ENCODE peak calls at places on chromosomes 3 and 15, in four cellular contexts. W, B, P and C are unnamed samples.

GRCh38 chr15:51348688-51349087 is 7.2 kb downstream of the GLDN start:
- DNase-seq in W (no peak), B (no peak), P (no peak), C (no peak)

GRCh38 chr3:77682162-77682561 is 642.3 kb downstream of the ROBO2 start:
- DNase-seq in W (no peak), B (no peak), P (no peak), C (no peak)

GRCh38 chr15:65583701-65584100 is 27.2 kb downstream of the INTS14 start:
- DNase-seq in W (no peak), B (no peak), P (no peak), C (no peak)

GRCh38 chr3:13548696-13549512 is at the start of gene FBLN2:
- DNase-seq in W (no peak), B (no peak), P (no peak), C (no peak)

GRCh38 chr3:43760951-43761350 is 70.2 kb downstream of the ABHD5 start:
- DNase-seq in W (no peak), B (no peak), P (no peak), C (no peak)

GRCh38 chr15:69760890-69761568 is 308.4 kb downstream of the RPLP1 start:
- DNase-seq in W (peak), B (peak), P (peak), C (peak)

GRCh38 chr3:72630614-72631344 is 217.5 kb downstream of the SHQ1 start:
- DNase-seq in W (no peak), B (no peak), P (no peak), C (no peak)

GRCh38 chr15:31267161-31268107 is 59.2 kb upstream of the KLF13 start:
- DNase-seq in W (no peak), B (no peak), P (no peak), C (peak)

GRCh38 chr3:194322701-194323174 is 28.4 kb downstream of the CPN2 start:
- DNase-seq in W (no peak), B (no peak), P (no peak), C (no peak)

GRCh38 chr15:83854950-83855707 is 201.2 kb downstream of the ADAMTSL3 start:
- DNase-seq in W (no peak), B (no peak), P (no peak), C (no peak)

GRCh38 chr3:9500108-9501050 is 53.2 kb downstream of the LHFPL4 start:
- DNase-seq in W (no peak), B (no peak), P (peak), C (no peak)

GRCh38 chr3:196947136-196947859 is 5.0 kb upstream of the NCBP2 start:
- DNase-seq in W (no peak), B (no peak), P (no peak), C (no peak)

GRCh38 chr3:93979850-93980677 is at the start of gene ARL13B:
- DNase-seq in W (peak), B (peak), P (peak), C (peak)

GRCh38 chr15:37096878-37097568 is 3.3 kb downstream of the MEIS2 start:
- DNase-seq in W (no peak), B (no peak), P (no peak), C (no peak)

GRCh38 chr15:75597667-75598341 is 18.7 kb upstream of the PTPN9 start:
- DNase-seq in W (no peak), B (peak), P (no peak), C (no peak)

GRCh38 chr3:137110392-137110996 is 152.7 kb downstream of the IL20RB start:
- DNase-seq in W (no peak), B (peak), P (no peak), C (no peak)

GRCh38 chr3:52615178-52615577 is 70.5 kb downstream of the PBRM1 start:
- DNase-seq in W (no peak), B (no peak), P (no peak), C (no peak)

GRCh38 chr15:96355561-96356129 is 25.1 kb downstream of the NR2F2 start:
- DNase-seq in W (no peak), B (no peak), P (no peak), C (no peak)

GRCh38 chr3:172096881-172097420 is 57.6 kb downstream of the FNDC3B start:
- DNase-seq in W (peak), B (no peak), P (no peak), C (no peak)

GRCh38 chr3:10428393-10429091 is 76.8 kb downstream of the ATP2B2 start:
- DNase-seq in W (no peak), B (no peak), P (no peak), C (no peak)

GRCh38 chr3:2921903-2922302 is 188.3 kb downstream of the IL5RA start:
- DNase-seq in W (no peak), B (peak), P (no peak), C (no peak)

GRCh38 chr3:171142985-171143384 is 116.5 kb upstream of the SLC2A2 start:
- DNase-seq in W (no peak), B (no peak), P (no peak), C (no peak)

GRCh38 chr15:20340331-20340811 is 201.2 kb downstream of the GOLGA6L6 start:
- DNase-seq in W (no peak), B (no peak), P (no peak), C (peak)

GRCh38 chr3:141276398-141276797 is 44.8 kb downstream of the PXYLP1 start:
- DNase-seq in W (no peak), B (no peak), P (no peak), C (no peak)